ENCODE peak calls at places on chromosomes 3 and 15, in six cellular contexts. J is SK-N-MC; D is left cardiac atrium; G is fibroblast of mammary gland; Z is activated naive CD4-positive, alpha-beta T cell treated with Interleukin-2 at 50 U/mL for 16 hours; F is ELF-1. Q is an unnamed sample.

GRCh38 chr15:31453558-31454318 is 127.1 kb downstream of the KLF13 start:
- DNase-seq in J (no peak), D (no peak), G (no peak), Z (no peak), F (no peak), Q (no peak)

GRCh38 chr3:78204977-78205376 is 1165.1 kb downstream of the ROBO2 start:
- DNase-seq in J (peak), D (no peak), G (peak), Z (no peak), F (peak), Q (peak)

GRCh38 chr3:102106421-102107097 is 257.2 kb downstream of the NFKBIZ start:
- DNase-seq in J (no peak), D (no peak), G (peak), Z (no peak), F (no peak), Q (no peak)

GRCh38 chr3:130709671-130710070 is 37.0 kb downstream of the PIK3R4 start:
- DNase-seq in J (no peak), D (no peak), G (peak), Z (no peak), F (no peak), Q (no peak)

GRCh38 chr15:73679180-73679579 is 5.0 kb upstream of the CD276 start:
- DNase-seq in J (no peak), D (no peak), G (no peak), Z (no peak), F (no peak), Q (no peak)

GRCh38 chr15:84826369-84826823 is 9.2 kb downstream of the ALPK3 start:
- DNase-seq in J (no peak), D (no peak), G (peak), Z (no peak), F (peak), Q (peak)

GRCh38 chr15:90188914-90189748 is 12.0 kb upstream of the SEMA4B start:
- DNase-seq in J (no peak), D (no peak), G (no peak), Z (no peak), F (no peak), Q (no peak)

GRCh38 chr15:74621936-74622335 is 6.3 kb downstream of the CLK3 start:
- DNase-seq in J (no peak), D (no peak), G (no peak), Z (no peak), F (peak), Q (no peak)

GRCh38 chr3:87145553-87145952 is 81.6 kb upstream of the CHMP2B start:
- DNase-seq in J (no peak), D (no peak), G (peak), Z (no peak), F (peak), Q (no peak)

GRCh38 chr3:10577521-10577920 is 72.1 kb upstream of the ATP2B2 start:
- DNase-seq in J (no peak), D (no peak), G (no peak), Z (no peak), F (no peak), Q (no peak)

GRCh38 chr15:43390723-43391122 is 19.8 kb downstream of the TUBGCP4 start:
- DNase-seq in J (no peak), D (no peak), G (peak), Z (no peak), F (no peak), Q (no peak)

GRCh38 chr3:36792342-36792741 is 28.0 kb upstream of the DCLK3 start:
- DNase-seq in J (no peak), D (no peak), G (peak), Z (no peak), F (peak), Q (no peak)

GRCh38 chr3:196122021-196122687 is 40.3 kb upstream of the TFRC start:
- DNase-seq in J (no peak), D (no peak), G (peak), Z (no peak), F (no peak), Q (peak)

GRCh38 chr3:165070682-165071081 is 7.6 kb downstream of the SI start:
- DNase-seq in J (no peak), D (no peak), G (no peak), Z (no peak), F (no peak), Q (no peak)

GRCh38 chr15:100726426-100727190 is 124.2 kb downstream of the ASB7 start:
- DNase-seq in J (no peak), D (no peak), G (peak), Z (no peak), F (no peak), Q (no peak)

GRCh38 chr15:25864966-25865365 is 1.8 kb upstream of the ATP10A start:
- DNase-seq in J (no peak), D (no peak), G (peak), Z (no peak), F (no peak), Q (no peak)

GRCh38 chr15:48861813-48862431 is 16.0 kb upstream of the EID1 start:
- DNase-seq in J (peak), D (no peak), G (peak), Z (peak), F (peak), Q (no peak)

GRCh38 chr3:36959821-36960220 is 15.0 kb upstream of the TRANK1 start:
- DNase-seq in J (no peak), D (no peak), G (no peak), Z (no peak), F (no peak), Q (no peak)

GRCh38 chr3:120093119-120093922 is 926 bp downstream of the GSK3B start:
- DNase-seq in J (peak), D (no peak), G (peak), Z (peak), F (peak), Q (no peak)

Q was measured in ovary.